ENCODE peak calls at places on chromosomes 6 and 20, in six cellular contexts. J is effector CD4-positive, alpha-beta T cell; K is left ventricle myocardium inferior; C is substantia nigra; I is HTR-8/SVneo; X is esophagus muscularis mucosa. H is an unnamed sample.

GRCh38 chr6:110055387-110055735 is 77.2 kb downstream of the GPR6 start:
- DNase-seq in J (no peak), K (no peak), C (no peak), I (no peak), X (peak), H (no peak)

GRCh38 chr20:63834545-63834880 is 3.4 kb upstream of the ZBTB46 start:
- DNase-seq in J (no peak), K (no peak), C (no peak), I (no peak), X (no peak), H (no peak)

GRCh38 chr6:148629910-148630470 is 116.8 kb upstream of the UST start:
- DNase-seq in J (no peak), K (no peak), C (no peak), I (no peak), X (no peak), H (no peak)

GRCh38 chr6:147910254-147910653 is 401.8 kb downstream of the SAMD5 start:
- DNase-seq in J (no peak), K (no peak), C (no peak), I (no peak), X (no peak), H (no peak)

GRCh38 chr6:91718198-91718597 is 1131.3 kb upstream of the MAP3K7 start:
- DNase-seq in J (no peak), K (no peak), C (no peak), I (no peak), X (no peak), H (no peak)

GRCh38 chr20:17533396-17533795 is 2.2 kb upstream of the BFSP1 start:
- DNase-seq in J (no peak), K (no peak), C (peak), I (peak), X (no peak), H (no peak)

GRCh38 chr20:7516631-7517051 is 423.6 kb downstream of the HAO1 start:
- DNase-seq in J (no peak), K (no peak), C (no peak), I (no peak), X (no peak), H (no peak)

GRCh38 chr6:66232890-66233289 is 525.9 kb upstream of the EYS start:
- DNase-seq in J (no peak), K (no peak), C (no peak), I (no peak), X (no peak), H (no peak)

GRCh38 chr6:75850026-75850385 is 101.0 kb downstream of the MYO6 start:
- DNase-seq in J (no peak), K (no peak), C (no peak), I (no peak), X (no peak), H (no peak)

GRCh38 chr20:21719592-21720214 is 14.2 kb downstream of the PAX1 start:
- DNase-seq in J (peak), K (no peak), C (no peak), I (peak), X (peak), H (no peak)